ENCODE peak calls at places on chromosomes 5 and 9, in seven cellular contexts. K, P, L, J, W, V and M are unnamed samples.

GRCh38 chr5:40276426-40277102 is 403.2 kb upstream of the PTGER4 start:
- DNase-seq in K (no peak), P (no peak), L (no peak), J (no peak), W (no peak), V (no peak), M (no peak)

GRCh38 chr5:107217721-107218130 is 453.0 kb downstream of the EFNA5 start:
- DNase-seq in K (no peak), P (peak), L (no peak), J (peak), W (peak), V (no peak), M (no peak)

GRCh38 chr9:113548221-113549041 is 84.9 kb downstream of the RGS3 start:
- DNase-seq in K (peak), P (peak), L (peak), J (peak), W (no peak), V (no peak), M (no peak)

GRCh38 chr9:131179561-131180219 is 54.3 kb downstream of the NUP214 start:
- DNase-seq in K (peak), P (peak), L (no peak), J (peak), W (no peak), V (no peak), M (no peak)

GRCh38 chr9:98642661-98643312 is 65.9 kb downstream of the GABBR2 start:
- DNase-seq in K (no peak), P (no peak), L (no peak), J (no peak), W (no peak), V (no peak), M (no peak)

GRCh38 chr9:98851730-98852462 is 44.4 kb downstream of the GALNT12 start:
- DNase-seq in K (peak), P (no peak), L (no peak), J (no peak), W (no peak), V (no peak), M (no peak)

GRCh38 chr9:137761793-137762192 is 115.8 kb upstream of the CACNA1B start:
- DNase-seq in K (no peak), P (no peak), L (no peak), J (no peak), W (no peak), V (no peak), M (no peak)

GRCh38 chr5:173412566-173412965 is 84.4 kb upstream of the STC2 start:
- DNase-seq in K (peak), P (peak), L (no peak), J (peak), W (no peak), V (no peak), M (no peak)

GRCh38 chr9:84846501-84847323 is 177.2 kb downstream of the NTRK2 start:
- DNase-seq in K (no peak), P (no peak), L (no peak), J (peak), W (no peak), V (no peak), M (no peak)

GRCh38 chr9:70802758-70803436 is 318.5 kb downstream of the TRPM3 start:
- DNase-seq in K (no peak), P (no peak), L (no peak), J (no peak), W (no peak), V (no peak), M (no peak)

GRCh38 chr5:61123145-61123544 is 39.1 kb downstream of the SMIM15 start:
- DNase-seq in K (no peak), P (no peak), L (no peak), J (no peak), W (no peak), V (no peak), M (no peak)

GRCh38 chr5:119328753-119329602 is 26.8 kb upstream of the TNFAIP8 start:
- DNase-seq in K (peak), P (peak), L (no peak), J (no peak), W (no peak), V (no peak), M (no peak)

GRCh38 chr5:142339781-142340180 is 15.0 kb upstream of the SPRY4 start:
- DNase-seq in K (no peak), P (no peak), L (no peak), J (no peak), W (no peak), V (no peak), M (no peak)

GRCh38 chr5:891117-891836 is 1.3 kb downstream of the BRD9 start:
- DNase-seq in K (no peak), P (no peak), L (peak), J (peak), W (peak), V (no peak), M (peak)

GRCh38 chr9:116238225-116238624 is 84.6 kb downstream of the PAPPA start:
- DNase-seq in K (peak), P (peak), L (no peak), J (peak), W (no peak), V (no peak), M (no peak)

GRCh38 chr9:95742821-95743220 is 132.7 kb upstream of the ERCC6L2 start:
- DNase-seq in K (no peak), P (no peak), L (no peak), J (no peak), W (no peak), V (no peak), M (no peak)

GRCh38 chr5:177336112-177336511 is 15.4 kb downstream of the LMAN2 start:
- DNase-seq in K (no peak), P (peak), L (peak), J (peak), W (peak), V (no peak), M (no peak)

GRCh38 chr9:136138566-136138965 is 19.9 kb upstream of the TMEM250 start:
- DNase-seq in K (no peak), P (no peak), L (peak), J (no peak), W (peak), V (peak), M (peak)

GRCh38 chr5:126487596-126487995 is 64.4 kb downstream of the GRAMD2B start:
- DNase-seq in K (no peak), P (no peak), L (no peak), J (no peak), W (no peak), V (no peak), M (no peak)

GRCh38 chr9:107896544-107896943 is 407.0 kb upstream of the KLF4 start:
- DNase-seq in K (no peak), P (peak), L (no peak), J (no peak), W (no peak), V (no peak), M (no peak)

GRCh38 chr5:132759114-132760042 is 12.2 kb downstream of the CCNI2 start:
- DNase-seq in K (no peak), P (no peak), L (no peak), J (no peak), W (no peak), V (no peak), M (no peak)

GRCh38 chr9:91795500-91796241 is 154.4 kb downstream of the ROR2 start:
- DNase-seq in K (no peak), P (peak), L (peak), J (peak), W (peak), V (no peak), M (no peak)

GRCh38 chr5:164184158-164184557 is 678.7 kb downstream of the MAT2B start:
- DNase-seq in K (no peak), P (no peak), L (no peak), J (no peak), W (no peak), V (no peak), M (no peak)

GRCh38 chr5:53006920-53007890 is 18.1 kb downstream of the ITGA2 start:
- DNase-seq in K (no peak), P (no peak), L (no peak), J (no peak), W (no peak), V (no peak), M (peak)

GRCh38 chr5:95989283-95990048 is 27.8 kb upstream of the ELL2 start:
- DNase-seq in K (no peak), P (no peak), L (no peak), J (no peak), W (no peak), V (no peak), M (no peak)

GRCh38 chr9:133499130-133499891 is 20.4 kb upstream of the SLC2A6 start:
- DNase-seq in K (no peak), P (no peak), L (no peak), J (no peak), W (no peak), V (no peak), M (no peak)